ENCODE peak calls at places on chromosomes 13 and 19, in ten cellular contexts. N, O, A, X, E, B, R, U, J and W are unnamed samples.

GRCh38 chr13:109862627-109863026 is 76.2 kb upstream of the IRS2 start:
- DNase-seq in O (no peak), J (no peak), A (no peak), E (no peak), U (no peak), B (no peak), N (no peak), X (no peak), R (no peak), W (peak; percentile 80)

GRCh38 chr13:109330123-109330522 is 456.3 kb downstream of the IRS2 start:
- DNase-seq in J (no peak), B (no peak), O (no peak), U (no peak), N (no peak), E (no peak), R (no peak), X (no peak), A (no peak), W (no peak)

GRCh38 chr19:43639507-43640423 is at the start of gene CADM4:
- DNase-seq in X (no peak), O (no peak), R (peak; percentile 62), A (no peak), U (peak; percentile 78), N (peak; percentile 50), E (peak; percentile 54), J (peak; percentile 45), B (peak; percentile 30), W (no peak)

GRCh38 chr13:100300213-100300612 is 211.3 kb downstream of the PCCA start:
- DNase-seq in E (no peak), J (no peak), R (no peak), U (no peak), X (no peak), A (no peak), N (no peak), O (no peak), B (no peak), W (no peak)

GRCh38 chr13:102197193-102197592 is 204.7 kb downstream of the FGF14 start:
- DNase-seq in A (no peak), E (no peak), B (no peak), J (peak; percentile 6), N (no peak), X (no peak), O (no peak), R (no peak), U (peak; percentile 28), W (peak; percentile 8)

GRCh38 chr19:3830841-3831589 is 37.8 kb downstream of the ZFR2 start:
- DNase-seq in J (no peak), B (no peak), O (no peak), R (peak; percentile 89), E (no peak), U (no peak), N (no peak), X (no peak), A (no peak), W (no peak)

GRCh38 chr19:1088419-1089066 is 6.6 kb downstream of the POLR2E start:
- DNase-seq in E (no peak), N (no peak), O (no peak), B (no peak), R (no peak), J (no peak), U (no peak), A (no peak), X (no peak), W (no peak)

GRCh38 chr19:406999-407491 is 1.9 kb downstream of the C2CD4C start:
- DNase-seq in N (no peak), E (no peak), A (no peak), U (no peak), B (no peak), O (no peak), R (peak; percentile 21), X (no peak), J (no peak), W (no peak)

GRCh38 chr13:43663474-43664090 is 123.2 kb downstream of the ENOX1 start:
- DNase-seq in E (no peak), X (no peak), R (no peak), U (no peak), O (no peak), J (no peak), A (no peak), B (no peak), N (no peak), W (peak; percentile 73)

GRCh38 chr13:51957377-51958216 is 53.7 kb downstream of the ATP7B start:
- DNase-seq in B (no peak), J (no peak), O (no peak), X (no peak), R (no peak), A (no peak), U (no peak), N (no peak), E (no peak), W (no peak)

GRCh38 chr13:90882551-90882950 is 464.9 kb upstream of the MIR17HG start:
- DNase-seq in A (no peak), X (no peak), N (no peak), B (no peak), J (no peak), E (no peak), O (no peak), U (no peak), R (no peak), W (no peak)

GRCh38 chr19:47322048-47322447 is 9.9 kb upstream of the C5AR2 start:
- DNase-seq in O (no peak), B (no peak), A (no peak), J (no peak), E (no peak), R (no peak), U (no peak), X (no peak), N (no peak), W (no peak)

GRCh38 chr19:41997851-41998229 is 3.8 kb upstream of the ATP1A3 start:
- DNase-seq in X (no peak), U (no peak), R (peak; percentile 89), E (peak; percentile 31), A (no peak), J (no peak), O (no peak), B (no peak), N (no peak), W (no peak)

GRCh38 chr19:9966448-9966847 is 30.1 kb upstream of the OLFM2 start:
- DNase-seq in N (no peak), B (no peak), O (no peak), U (peak; percentile 39), A (no peak), X (no peak), E (no peak), R (peak; percentile 53), J (no peak), W (no peak)

GRCh38 chr19:38304866-38305429 is 897 bp downstream of the C19orf33 start:
- DNase-seq in O (peak; percentile 90), E (no peak), N (peak; percentile 57), X (peak; percentile 65), U (peak; percentile 96), J (peak; percentile 97), R (peak; percentile 69), B (no peak), A (no peak), W (no peak)

GRCh38 chr13:111623170-111623569 is 302.7 kb downstream of the TEX29 start:
- DNase-seq in U (no peak), X (no peak), J (no peak), O (no peak), E (no peak), A (no peak), N (no peak), B (no peak), R (no peak), W (no peak)

GRCh38 chr13:26465954-26466353 is 91.5 kb upstream of the WASF3 start:
- DNase-seq in A (no peak), U (no peak), R (no peak), J (no peak), O (no peak), E (no peak), X (no peak), B (no peak), N (no peak), W (no peak)

GRCh38 chr13:94112227-94112626 is 367.3 kb downstream of the DCT start:
- DNase-seq in B (no peak), A (no peak), O (peak; percentile 70), N (no peak), J (no peak), E (no peak), U (no peak), X (no peak), R (no peak), W (peak; percentile 98)

GRCh38 chr19:45820413-45821102 is 5.5 kb upstream of the RSPH6A start:
- DNase-seq in B (no peak), R (no peak), E (no peak), N (no peak), A (no peak), O (no peak), J (no peak), X (no peak), U (no peak), W (no peak)

GRCh38 chr13:50636007-50636704 is 207.3 kb downstream of the DLEU7 start:
- DNase-seq in O (no peak), U (peak; percentile 82), B (no peak), A (no peak), J (no peak), E (no peak), R (no peak), X (no peak), N (no peak), W (no peak)

GRCh38 chr13:83622422-83622784 is 259.9 kb downstream of the SLITRK1 start:
- DNase-seq in N (no peak), A (no peak), E (no peak), J (no peak), U (no peak), B (no peak), X (no peak), O (no peak), R (no peak), W (peak; percentile 28)

GRCh38 chr19:4229179-4229931 is at the start of gene EBI3:
- DNase-seq in U (no peak), O (no peak), N (peak; percentile 57), E (peak; percentile 74), J (peak; percentile 49), R (peak; percentile 48), B (peak; percentile 60), A (peak; percentile 25), X (no peak), W (peak; percentile 65)

GRCh38 chr19:19226663-19227062 is 14.9 kb downstream of the NCAN start:
- DNase-seq in U (no peak), X (no peak), B (no peak), A (no peak), E (no peak), J (no peak), R (no peak), N (no peak), O (no peak), W (no peak)

GRCh38 chr19:58571575-58571947 is 1.6 kb downstream of the MZF1 start:
- DNase-seq in J (no peak), E (no peak), B (no peak), X (no peak), O (no peak), N (no peak), U (no peak), R (no peak), A (no peak), W (no peak)

GRCh38 chr19:54653181-54653809 is 9.5 kb upstream of the LILRB4 start:
- DNase-seq in X (peak; percentile 36), U (no peak), O (no peak), B (no peak), E (no peak), A (no peak), N (no peak), R (no peak), J (no peak), W (peak; percentile 7)

GRCh38 chr13:100958859-100959258 is 284.3 kb upstream of the TMTC4 start:
- DNase-seq in J (no peak), N (no peak), A (no peak), X (no peak), E (no peak), B (no peak), U (no peak), O (no peak), R (no peak), W (no peak)

GRCh38 chr19:45716314-45717130 is 14.2 kb downstream of the FBXO46 start:
- DNase-seq in O (peak; percentile 26), X (peak; percentile 57), R (no peak), E (no peak), J (peak; percentile 28), U (peak; percentile 40), N (no peak), A (peak; percentile 7), B (peak; percentile 6), W (no peak)

GRCh38 chr19:8663920-8664670 is 33.7 kb downstream of the NFILZ start:
- DNase-seq in R (no peak), U (no peak), E (peak; percentile 62), B (no peak), O (no peak), N (peak; percentile 40), J (no peak), A (no peak), X (no peak), W (no peak)